ENCODE peak calls at places on chromosomes 3 and 15, in six cellular contexts. O, Z, E, H, T and Q are unnamed samples.

GRCh38 chr15:74144153-74144775 is 13.9 kb downstream of the ISLR2 start:
- DNase-seq in O (no peak), Z (no peak), E (no peak), H (no peak), T (no peak), Q (no peak)

GRCh38 chr3:25957026-25957425 is 167.1 kb downstream of the OXSM start:
- DNase-seq in O (no peak), Z (no peak), E (no peak), H (no peak), T (no peak), Q (no peak)

GRCh38 chr3:13570391-13571194 is 21.7 kb downstream of the FBLN2 start:
- DNase-seq in O (no peak), Z (no peak), E (no peak), H (no peak), T (no peak), Q (no peak)

GRCh38 chr3:127455541-127456450 is 134.7 kb downstream of the TPRA1 start:
- DNase-seq in O (peak), Z (peak), E (no peak), H (peak), T (peak), Q (no peak)

GRCh38 chr3:63625161-63625560 is 27.3 kb upstream of the SNTN start:
- DNase-seq in O (peak), Z (peak), E (peak), H (no peak), T (no peak), Q (peak)

GRCh38 chr3:172749201-172749965 is 1.1 kb upstream of the ECT2 start:
- DNase-seq in O (peak), Z (peak), E (peak), H (no peak), T (peak), Q (peak)

GRCh38 chr3:94811836-94812235 is 749.0 kb downstream of the NSUN3 start:
- DNase-seq in O (no peak), Z (no peak), E (no peak), H (no peak), T (no peak), Q (no peak)

GRCh38 chr15:23594252-23594770 is 28.8 kb downstream of the MKRN3 start:
- DNase-seq in O (no peak), Z (no peak), E (no peak), H (no peak), T (no peak), Q (no peak)

GRCh38 chr3:22982981-22983582 is 220.0 kb upstream of the UBE2E2 start:
- DNase-seq in O (peak), Z (no peak), E (no peak), H (no peak), T (no peak), Q (no peak)

GRCh38 chr15:70358871-70359647 is 261.3 kb upstream of the TLE3 start:
- DNase-seq in O (no peak), Z (no peak), E (no peak), H (no peak), T (no peak), Q (no peak)

GRCh38 chr3:102756706-102757105 is 321.9 kb downstream of the ZPLD1 start:
- DNase-seq in O (no peak), Z (no peak), E (no peak), H (no peak), T (no peak), Q (no peak)

GRCh38 chr3:186255703-186256331 is 106.2 kb downstream of the DGKG start:
- DNase-seq in O (no peak), Z (no peak), E (no peak), H (no peak), T (no peak), Q (no peak)

GRCh38 chr3:127262533-127262932 is 25.3 kb downstream of the PRR20G start:
- DNase-seq in O (no peak), Z (no peak), E (no peak), H (no peak), T (no peak), Q (no peak)

GRCh38 chr3:45760878-45761711 is 35.2 kb downstream of the SLC6A20 start:
- DNase-seq in O (peak), Z (peak), E (peak), H (peak), T (peak), Q (peak)

GRCh38 chr3:58585994-58586393 is 8.8 kb upstream of the FAM107A start:
- DNase-seq in O (no peak), Z (no peak), E (no peak), H (no peak), T (no peak), Q (no peak)

GRCh38 chr3:18807593-18807992 is 340.7 kb upstream of the KCNH8 start:
- DNase-seq in O (no peak), Z (no peak), E (no peak), H (no peak), T (no peak), Q (no peak)

GRCh38 chr3:112818289-112818688 is 28.4 kb downstream of the CD200R1L start:
- DNase-seq in O (no peak), Z (peak), E (no peak), H (no peak), T (no peak), Q (no peak)

GRCh38 chr3:171974986-171975837 is 64.2 kb upstream of the FNDC3B start:
- DNase-seq in O (peak), Z (peak), E (no peak), H (no peak), T (no peak), Q (no peak)

GRCh38 chr3:102979682-102980378 is 545.0 kb downstream of the ZPLD1 start:
- DNase-seq in O (peak), Z (peak), E (peak), H (peak), T (peak), Q (peak)

GRCh38 chr3:32413845-32414526 is 22.3 kb downstream of the CMTM7 start:
- DNase-seq in O (no peak), Z (no peak), E (no peak), H (no peak), T (no peak), Q (no peak)

GRCh38 chr3:188687389-188687788 is 484.4 kb upstream of the TPRG1 start:
- DNase-seq in O (peak), Z (peak), E (no peak), H (no peak), T (no peak), Q (no peak)

GRCh38 chr15:80739919-80740318 is 39.3 kb upstream of the CEMIP start:
- DNase-seq in O (no peak), Z (no peak), E (no peak), H (no peak), T (no peak), Q (peak)

GRCh38 chr3:59261009-59261408 is 211.2 kb upstream of the CFAP20DC start:
- DNase-seq in O (no peak), Z (no peak), E (no peak), H (no peak), T (no peak), Q (no peak)

GRCh38 chr3:177673105-177673804 is 476.0 kb upstream of the TBL1XR1 start:
- DNase-seq in O (peak), Z (peak), E (peak), H (no peak), T (no peak), Q (peak)

GRCh38 chr15:48963524-48964113 is at the start of gene SHC4:
- DNase-seq in O (peak), Z (peak), E (peak), H (peak), T (peak), Q (peak)

GRCh38 chr15:64851503-64851840 is 9.8 kb downstream of the PLEKHO2 start:
- DNase-seq in O (peak), Z (peak), E (peak), H (no peak), T (peak), Q (peak)

GRCh38 chr15:37931868-37932267 is 2.6 kb upstream of the TMCO5A start:
- DNase-seq in O (peak), Z (peak), E (no peak), H (no peak), T (no peak), Q (no peak)

GRCh38 chr3:135226057-135226456 is 431.0 kb downstream of the EPHB1 start:
- DNase-seq in O (no peak), Z (no peak), E (no peak), H (no peak), T (no peak), Q (no peak)

GRCh38 chr3:194340757-194341400 is 10.2 kb downstream of the CPN2 start:
- DNase-seq in O (no peak), Z (no peak), E (no peak), H (no peak), T (no peak), Q (no peak)

GRCh38 chr15:32994810-32995424 is 199.6 kb downstream of the FMN1 start:
- DNase-seq in O (peak), Z (peak), E (peak), H (no peak), T (no peak), Q (no peak)

GRCh38 chr3:49867871-49868321 is 1.8 kb downstream of the CAMKV start:
- DNase-seq in O (peak), Z (peak), E (peak), H (no peak), T (no peak), Q (no peak)

GRCh38 chr3:196471551-196471950 is 32.0 kb downstream of the RNF168 start:
- DNase-seq in O (no peak), Z (peak), E (no peak), H (no peak), T (no peak), Q (no peak)

GRCh38 chr3:188286087-188286513 is 132.1 kb downstream of the LPP start:
- DNase-seq in O (peak), Z (peak), E (peak), H (peak), T (peak), Q (peak)

DNA sequence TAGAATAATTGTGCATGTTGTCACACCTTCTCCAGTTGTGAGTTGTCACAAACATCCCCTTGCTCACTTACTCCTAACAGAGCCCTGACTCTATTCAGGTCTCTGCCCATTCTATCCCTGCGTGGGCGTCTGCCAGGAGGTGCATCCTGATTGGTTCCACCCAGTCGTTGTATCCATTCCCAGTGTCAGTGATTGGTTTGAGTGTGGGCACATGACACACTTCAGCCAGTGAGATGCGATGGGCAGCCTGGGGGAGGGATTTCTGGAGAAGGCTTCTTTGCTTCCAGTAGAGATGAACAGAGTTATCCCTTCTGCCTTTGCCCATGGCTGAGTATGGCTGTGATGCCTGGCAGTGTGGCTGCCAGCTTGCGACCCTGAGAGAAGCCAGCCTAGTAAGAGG is 18.7 kb downstream of the PXYLP1 start:
- DNase-seq in O (no peak), Z (no peak), E (no peak), H (no peak), T (no peak), Q (no peak)
- H3K4me3 ChIP-seq in O (no peak), Z (no peak), E (no peak), H (no peak), T (no peak), Q (no peak)

DNA sequence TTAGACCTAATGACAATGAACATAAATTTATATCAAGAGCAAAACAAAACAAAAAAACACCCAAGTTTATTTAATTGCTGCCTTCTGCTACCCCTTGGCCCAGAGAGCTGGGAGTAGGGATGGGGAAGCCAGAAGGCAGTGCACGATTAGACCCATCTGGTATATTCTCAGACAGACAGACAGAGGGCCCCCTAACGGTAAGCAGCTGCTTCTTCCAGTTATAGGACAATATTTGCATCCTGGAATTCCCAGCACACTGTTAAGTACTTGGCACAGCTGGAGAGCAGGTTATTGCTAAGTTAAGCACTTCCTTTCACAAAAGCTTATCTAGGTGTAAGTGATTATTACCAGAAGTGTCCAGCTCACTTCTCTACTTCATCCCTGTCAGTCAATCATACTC is 39.3 kb downstream of the C2CD4B start:
- DNase-seq in O (peak), Z (peak), E (no peak), H (peak), T (no peak), Q (no peak)
- TF ChIP-seq CTCF in O (peak), Z (peak), E (peak), H (peak), T (peak), Q (peak)

GRCh38 chr15:67823371-67824156 is 1.7 kb upstream of the SKOR1 start:
- DNase-seq in O (no peak), Z (no peak), E (no peak), H (peak), T (no peak), Q (no peak)
- H3K4me3 ChIP-seq in O (no peak), Z (no peak), E (no peak), H (no peak), T (no peak), Q (no peak)

GRCh38 chr3:118990818-118991560 is 43.7 kb downstream of the IGSF11 start:
- DNase-seq in O (no peak), Z (no peak), E (no peak), H (no peak), T (no peak), Q (no peak)
- TF ChIP-seq CTCF in O (no peak), Z (no peak), E (no peak), H (no peak), T (no peak), Q (no peak)